ENCODE peak calls at places on chromosome 13, in seven cellular contexts. One of them, this sample, is unnamed.

GRCh38 chr13:46831588-46832194 is 34.7 kb upstream of the ESD start:
- DNase-seq in fibroblast of lung: peak
- DNase-seq in vagina: no peak
- DNase-seq in cardiac muscle cell: peak
- DNase-seq in fibroblast of the aortic adventitia: peak
- DNase-seq in AG04450: peak
- DNase-seq in ovary: no peak
- DNase-seq in this sample: peak

GRCh38 chr13:72839831-72840426 is 58.0 kb downstream of the PIBF1 start:
- DNase-seq in cardiac muscle cell: peak
- DNase-seq in fibroblast of the aortic adventitia: peak
- DNase-seq in vagina: no peak
- DNase-seq in AG04450: peak
- DNase-seq in ovary: no peak
- DNase-seq in fibroblast of lung: peak
- DNase-seq in this sample: peak

GRCh38 chr13:43348397-43348796 is 325.0 kb downstream of the DNAJC15 start:
- DNase-seq in fibroblast of lung: peak
- DNase-seq in cardiac muscle cell: no peak
- DNase-seq in AG04450: no peak
- DNase-seq in vagina: no peak
- DNase-seq in fibroblast of the aortic adventitia: peak
- DNase-seq in ovary: no peak
- DNase-seq in this sample: peak

GRCh38 chr13:81017525-81018152 is 676.7 kb upstream of the SPRY2 start:
- DNase-seq in AG04450: no peak
- DNase-seq in ovary: no peak
- DNase-seq in fibroblast of lung: peak
- DNase-seq in vagina: no peak
- DNase-seq in fibroblast of the aortic adventitia: peak
- DNase-seq in cardiac muscle cell: peak
- DNase-seq in this sample: peak

GRCh38 chr13:40464349-40464748 is 202.1 kb downstream of the FOXO1 start:
- DNase-seq in vagina: no peak
- DNase-seq in cardiac muscle cell: no peak
- DNase-seq in fibroblast of lung: no peak
- DNase-seq in fibroblast of the aortic adventitia: no peak
- DNase-seq in AG04450: no peak
- DNase-seq in ovary: no peak
- DNase-seq in this sample: peak

GRCh38 chr13:113809934-113810333 is 50.9 kb downstream of the TMEM255B start:
- DNase-seq in vagina: no peak
- DNase-seq in fibroblast of lung: no peak
- DNase-seq in ovary: no peak
- DNase-seq in cardiac muscle cell: no peak
- DNase-seq in fibroblast of the aortic adventitia: no peak
- DNase-seq in AG04450: no peak
- DNase-seq in this sample: no peak

GRCh38 chr13:90412980-90413379 is 934.5 kb upstream of the MIR17HG start:
- DNase-seq in vagina: no peak
- DNase-seq in ovary: no peak
- DNase-seq in fibroblast of lung: no peak
- DNase-seq in cardiac muscle cell: no peak
- DNase-seq in AG04450: no peak
- DNase-seq in fibroblast of the aortic adventitia: no peak
- DNase-seq in this sample: no peak

GRCh38 chr13:77397636-77398035 is 70.7 kb upstream of the MYCBP2 start:
- DNase-seq in ovary: no peak
- DNase-seq in fibroblast of lung: peak
- DNase-seq in AG04450: no peak
- DNase-seq in cardiac muscle cell: no peak
- DNase-seq in vagina: no peak
- DNase-seq in fibroblast of the aortic adventitia: no peak
- DNase-seq in this sample: peak

GRCh38 chr13:41613984-41614581 is 156.7 kb downstream of the RGCC start:
- DNase-seq in fibroblast of lung: peak
- DNase-seq in fibroblast of the aortic adventitia: peak
- DNase-seq in ovary: peak
- DNase-seq in vagina: no peak
- DNase-seq in AG04450: peak
- DNase-seq in cardiac muscle cell: no peak
- DNase-seq in this sample: peak

GRCh38 chr13:46168341-46168740 is 13.6 kb downstream of the LCP1 start:
- DNase-seq in vagina: no peak
- DNase-seq in fibroblast of lung: no peak
- DNase-seq in cardiac muscle cell: no peak
- DNase-seq in AG04450: no peak
- DNase-seq in ovary: no peak
- DNase-seq in fibroblast of the aortic adventitia: no peak
- DNase-seq in this sample: peak

GRCh38 chr13:96851856-96852255 is 142.4 kb downstream of the OXGR1 start:
- DNase-seq in fibroblast of lung: no peak
- DNase-seq in vagina: no peak
- DNase-seq in fibroblast of the aortic adventitia: no peak
- DNase-seq in AG04450: no peak
- DNase-seq in ovary: no peak
- DNase-seq in cardiac muscle cell: no peak
- DNase-seq in this sample: no peak

GRCh38 chr13:27005556-27005955 is 166.1 kb downstream of the USP12 start:
- DNase-seq in cardiac muscle cell: no peak
- DNase-seq in fibroblast of the aortic adventitia: no peak
- DNase-seq in AG04450: no peak
- DNase-seq in ovary: no peak
- DNase-seq in vagina: no peak
- DNase-seq in fibroblast of lung: peak
- DNase-seq in this sample: no peak

GRCh38 chr13:97366172-97366688 is 67.7 kb upstream of the RAP2A start:
- DNase-seq in fibroblast of the aortic adventitia: no peak
- DNase-seq in cardiac muscle cell: no peak
- DNase-seq in fibroblast of lung: no peak
- DNase-seq in vagina: no peak
- DNase-seq in ovary: no peak
- DNase-seq in AG04450: no peak
- DNase-seq in this sample: no peak

GRCh38 chr13:104837756-104838155 is 1697.7 kb downstream of the EFNB2 start:
- DNase-seq in ovary: no peak
- DNase-seq in fibroblast of lung: no peak
- DNase-seq in vagina: no peak
- DNase-seq in cardiac muscle cell: no peak
- DNase-seq in fibroblast of the aortic adventitia: no peak
- DNase-seq in AG04450: no peak
- DNase-seq in this sample: peak

DNA sequence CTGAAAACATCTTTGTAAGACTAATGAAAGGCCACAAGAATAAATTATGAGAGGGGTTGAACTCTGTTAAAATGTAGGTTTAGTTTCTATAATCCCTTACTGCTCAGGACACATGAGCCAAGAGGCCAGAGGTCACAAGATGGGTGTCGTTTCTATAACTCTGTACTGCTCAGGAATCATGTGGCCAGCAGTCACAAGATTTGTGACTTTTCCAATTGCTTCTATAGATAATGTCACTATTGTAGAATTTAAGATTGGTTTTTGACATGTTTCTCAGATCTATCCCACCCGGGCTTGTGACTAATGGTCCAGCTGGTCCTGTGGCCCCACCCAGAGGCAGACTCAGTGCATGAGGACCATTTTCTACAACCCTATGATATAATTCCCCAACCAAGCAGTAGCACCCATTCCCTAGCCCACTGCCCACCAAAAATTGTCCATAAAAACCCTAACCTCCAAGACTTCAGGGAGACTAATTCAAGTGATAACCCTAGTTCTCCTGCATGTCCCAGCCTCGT is 662.0 kb upstream of the KLF12 start:
- DNase-seq in cardiac muscle cell: no peak
- DNase-seq in AG04450: no peak
- DNase-seq in ovary: no peak
- DNase-seq in fibroblast of lung: no peak
- DNase-seq in fibroblast of the aortic adventitia: no peak
- DNase-seq in vagina: no peak
- DNase-seq in this sample: no peak
- TF ChIP-seq CTCF in cardiac muscle cell: no peak
- TF ChIP-seq CTCF in AG04450: no peak
- TF ChIP-seq CTCF in ovary: no peak
- TF ChIP-seq CTCF in fibroblast of lung: peak
- TF ChIP-seq CTCF in fibroblast of the aortic adventitia: no peak
- TF ChIP-seq CTCF in vagina: no peak
- TF ChIP-seq CTCF in this sample: no peak

GRCh38 chr13:109093988-109094387 is 464.6 kb downstream of the MYO16 start:
- DNase-seq in ovary: no peak
- DNase-seq in cardiac muscle cell: no peak
- DNase-seq in fibroblast of lung: no peak
- DNase-seq in AG04450: no peak
- DNase-seq in vagina: no peak
- DNase-seq in fibroblast of the aortic adventitia: no peak
- DNase-seq in this sample: no peak

GRCh38 chr13:109088528-109088927 is 459.1 kb downstream of the MYO16 start:
- DNase-seq in fibroblast of the aortic adventitia: no peak
- DNase-seq in vagina: no peak
- DNase-seq in cardiac muscle cell: no peak
- DNase-seq in fibroblast of lung: no peak
- DNase-seq in AG04450: no peak
- DNase-seq in ovary: no peak
- DNase-seq in this sample: no peak

DNA sequence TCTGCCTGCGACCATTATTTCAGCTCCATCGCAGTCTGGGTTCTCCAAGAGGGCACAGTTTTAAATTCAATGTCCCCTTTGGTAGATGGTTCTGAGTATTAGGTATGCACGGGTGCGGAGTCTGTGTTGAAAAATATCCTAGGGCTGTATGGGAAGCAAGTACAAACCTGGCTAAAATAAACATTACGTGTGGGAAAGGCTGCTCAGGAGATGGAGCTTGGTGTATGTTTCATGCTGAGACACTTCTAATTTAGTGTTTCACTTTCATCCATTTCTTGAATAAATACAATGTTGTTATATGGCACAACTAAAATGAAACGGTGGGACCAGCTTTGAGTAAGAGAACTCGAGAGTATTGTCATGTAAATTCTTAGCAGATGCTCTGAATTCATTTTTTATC is 458.7 kb downstream of the MYO16 start:
- DNase-seq in fibroblast of the aortic adventitia: no peak
- DNase-seq in cardiac muscle cell: no peak
- DNase-seq in ovary: no peak
- DNase-seq in fibroblast of lung: no peak
- DNase-seq in vagina: no peak
- DNase-seq in AG04450: no peak
- DNase-seq in this sample: peak
- H3K4me3 ChIP-seq in fibroblast of the aortic adventitia: no peak
- H3K4me3 ChIP-seq in cardiac muscle cell: no peak
- H3K4me3 ChIP-seq in ovary: no peak
- H3K4me3 ChIP-seq in fibroblast of lung: no peak
- H3K4me3 ChIP-seq in vagina: no peak
- H3K4me3 ChIP-seq in AG04450: no peak
- H3K4me3 ChIP-seq in this sample: peak

GRCh38 chr13:54733639-54734038 is 1705.0 kb downstream of the OLFM4 start:
- DNase-seq in cardiac muscle cell: peak
- DNase-seq in fibroblast of lung: no peak
- DNase-seq in AG04450: no peak
- DNase-seq in ovary: no peak
- DNase-seq in vagina: no peak
- DNase-seq in fibroblast of the aortic adventitia: no peak
- DNase-seq in this sample: no peak
- TF ChIP-seq CTCF in cardiac muscle cell: no peak
- TF ChIP-seq CTCF in fibroblast of lung: no peak
- TF ChIP-seq CTCF in AG04450: no peak
- TF ChIP-seq CTCF in ovary: no peak
- TF ChIP-seq CTCF in vagina: no peak
- TF ChIP-seq CTCF in fibroblast of the aortic adventitia: no peak
- TF ChIP-seq CTCF in this sample: no peak

GRCh38 chr13:29674532-29674931 is 79.0 kb upstream of the SLC7A1 start:
- DNase-seq in cardiac muscle cell: no peak
- DNase-seq in fibroblast of lung: peak
- DNase-seq in AG04450: no peak
- DNase-seq in vagina: no peak
- DNase-seq in fibroblast of the aortic adventitia: peak
- DNase-seq in ovary: no peak
- DNase-seq in this sample: no peak
- H3K4me3 ChIP-seq in cardiac muscle cell: no peak
- H3K4me3 ChIP-seq in fibroblast of lung: no peak
- H3K4me3 ChIP-seq in AG04450: no peak
- H3K4me3 ChIP-seq in vagina: no peak
- H3K4me3 ChIP-seq in fibroblast of the aortic adventitia: no peak
- H3K4me3 ChIP-seq in ovary: no peak
- H3K4me3 ChIP-seq in this sample: no peak

GRCh38 chr13:110551284-110551683 is 10.2 kb downstream of the RAB20 start:
- DNase-seq in cardiac muscle cell: peak
- DNase-seq in AG04450: no peak
- DNase-seq in ovary: no peak
- DNase-seq in vagina: no peak
- DNase-seq in fibroblast of the aortic adventitia: no peak
- DNase-seq in fibroblast of lung: no peak
- DNase-seq in this sample: no peak
- TF ChIP-seq CTCF in cardiac muscle cell: no peak
- TF ChIP-seq CTCF in AG04450: no peak
- TF ChIP-seq CTCF in ovary: no peak
- TF ChIP-seq CTCF in vagina: no peak
- TF ChIP-seq CTCF in fibroblast of the aortic adventitia: no peak
- TF ChIP-seq CTCF in fibroblast of lung: no peak
- TF ChIP-seq CTCF in this sample: no peak

DNA sequence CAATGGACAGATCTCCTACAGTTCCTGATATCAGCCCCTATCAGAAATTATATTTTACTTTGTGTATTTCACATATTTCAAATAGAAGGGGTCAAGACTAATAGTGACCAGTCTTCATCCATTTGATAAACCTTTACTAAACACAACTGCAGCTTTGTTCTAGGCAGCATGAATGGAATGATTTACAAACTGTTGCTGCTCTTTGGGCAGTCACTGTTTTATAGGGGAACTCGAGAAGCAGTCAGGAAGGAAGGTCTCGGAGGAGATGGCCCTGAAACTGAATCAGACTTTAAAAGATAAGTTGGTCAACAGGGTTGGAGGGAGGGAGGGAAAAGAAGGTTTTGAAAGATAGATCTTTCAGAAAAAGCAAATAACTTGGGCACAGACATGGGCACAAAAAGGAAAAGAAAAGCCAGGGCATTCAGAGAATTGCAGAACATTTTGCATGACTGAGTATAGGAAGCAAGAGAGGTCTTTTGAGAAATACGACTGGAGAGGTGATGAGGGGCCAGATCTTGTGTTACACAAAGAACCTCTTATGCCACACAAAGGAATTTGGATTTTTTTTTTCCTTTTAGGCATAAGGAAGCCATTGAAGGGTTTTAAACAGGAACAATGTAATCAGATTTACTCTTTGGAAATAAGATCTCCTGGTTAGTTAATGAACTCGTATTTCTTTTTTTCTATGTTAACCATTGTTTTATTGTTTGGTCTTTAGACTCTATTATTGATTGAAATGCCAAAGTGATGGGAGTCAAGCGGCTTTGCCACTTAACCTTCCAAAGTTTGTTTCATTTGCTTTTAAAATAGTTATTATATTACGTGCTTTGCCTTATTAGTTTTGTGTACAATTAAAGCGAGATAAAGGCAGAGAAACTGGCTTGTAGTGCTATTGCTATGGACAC is 37.5 kb upstream of the SACS start:
- DNase-seq in vagina: no peak
- DNase-seq in AG04450: no peak
- DNase-seq in ovary: no peak
- DNase-seq in cardiac muscle cell: no peak
- DNase-seq in fibroblast of the aortic adventitia: no peak
- DNase-seq in fibroblast of lung: no peak
- DNase-seq in this sample: no peak
- H3K4me3 ChIP-seq in vagina: no peak
- H3K4me3 ChIP-seq in AG04450: no peak
- H3K4me3 ChIP-seq in ovary: no peak
- H3K4me3 ChIP-seq in cardiac muscle cell: no peak
- H3K4me3 ChIP-seq in fibroblast of the aortic adventitia: no peak
- H3K4me3 ChIP-seq in fibroblast of lung: peak
- H3K4me3 ChIP-seq in this sample: no peak

This sample was measured in epithelial cell of esophagus.